ENCODE peak calls at places on chromosomes 11 and 22, in four cellular contexts. One of them, this sample, is unnamed.

GRCh38 chr11:72813740-72814138 is 472 bp upstream of the ATG16L2 start:
- DNase-seq in HepG2: peak
- DNase-seq in K562: peak
- DNase-seq in GM12878: no peak
- DNase-seq in this sample: peak

GRCh38 chr11:26231252-26231661 is 100.7 kb upstream of the ANO3 start:
- DNase-seq in HepG2: no peak
- DNase-seq in K562: no peak
- DNase-seq in GM12878: no peak
- DNase-seq in this sample: no peak

GRCh38 chr11:130269544-130269943 is 45.2 kb downstream of the ZBTB44 start:
- DNase-seq in HepG2: no peak
- DNase-seq in K562: no peak
- DNase-seq in GM12878: peak
- DNase-seq in this sample: no peak

GRCh38 chr11:79157738-79158137 is 283.1 kb downstream of the TENM4 start:
- DNase-seq in HepG2: no peak
- DNase-seq in K562: no peak
- DNase-seq in GM12878: no peak
- DNase-seq in this sample: no peak

GRCh38 chr11:122215244-122215992 is 99.4 kb upstream of the BLID start:
- DNase-seq in HepG2: peak
- DNase-seq in K562: peak
- DNase-seq in GM12878: no peak
- DNase-seq in this sample: peak

GRCh38 chr11:110984147-110984546 is 261.4 kb upstream of the POU2AF2 start:
- DNase-seq in HepG2: no peak
- DNase-seq in K562: no peak
- DNase-seq in GM12878: no peak
- DNase-seq in this sample: no peak

GRCh38 chr11:134988495-134988894 is 576.5 kb upstream of the B3GAT1 start:
- DNase-seq in HepG2: no peak
- DNase-seq in K562: no peak
- DNase-seq in GM12878: no peak
- DNase-seq in this sample: no peak

GRCh38 chr11:59787816-59788215 is 22.8 kb downstream of the MRPL16 start:
- DNase-seq in HepG2: no peak
- DNase-seq in K562: no peak
- DNase-seq in GM12878: no peak
- DNase-seq in this sample: no peak

GRCh38 chr11:72278911-72279310 is 34.9 kb upstream of the PHOX2A start:
- DNase-seq in HepG2: no peak
- DNase-seq in K562: no peak
- DNase-seq in GM12878: no peak
- DNase-seq in this sample: no peak

GRCh38 chr11:1880746-1881441 is 10.8 kb downstream of the PRR33 start:
- DNase-seq in HepG2: no peak
- DNase-seq in K562: no peak
- DNase-seq in GM12878: no peak
- DNase-seq in this sample: no peak

GRCh38 chr11:61912991-61913698 is 4.2 kb downstream of the RAB3IL1 start:
- DNase-seq in HepG2: no peak
- DNase-seq in K562: no peak
- DNase-seq in GM12878: no peak
- DNase-seq in this sample: no peak

GRCh38 chr11:35013514-35014191 is 97.2 kb downstream of the PDHX start:
- DNase-seq in HepG2: no peak
- DNase-seq in K562: no peak
- DNase-seq in GM12878: no peak
- DNase-seq in this sample: no peak

GRCh38 chr11:117410861-117411725 is 83.4 kb downstream of the CEP164 start:
- DNase-seq in HepG2: peak
- DNase-seq in K562: no peak
- DNase-seq in GM12878: no peak
- DNase-seq in this sample: no peak

GRCh38 chr11:122672892-122673291 is 17.4 kb downstream of the UBASH3B start:
- DNase-seq in HepG2: no peak
- DNase-seq in K562: no peak
- DNase-seq in GM12878: no peak
- DNase-seq in this sample: no peak

GRCh38 chr11:126585388-126586302 is 230.2 kb downstream of the ST3GAL4 start:
- DNase-seq in HepG2: no peak
- DNase-seq in K562: no peak
- DNase-seq in GM12878: no peak
- DNase-seq in this sample: peak

GRCh38 chr11:35473975-35474374 is 51.4 kb downstream of the PAMR1 start:
- DNase-seq in HepG2: no peak
- DNase-seq in K562: no peak
- DNase-seq in GM12878: no peak
- DNase-seq in this sample: no peak

GRCh38 chr11:101127348-101127698 is 2.3 kb downstream of the PGR start:
- DNase-seq in HepG2: no peak
- DNase-seq in K562: peak
- DNase-seq in GM12878: no peak
- DNase-seq in this sample: peak

GRCh38 chr11:36775157-36775556 is 177.1 kb upstream of the RAG2 start:
- DNase-seq in HepG2: no peak
- DNase-seq in K562: no peak
- DNase-seq in GM12878: no peak
- DNase-seq in this sample: no peak

GRCh38 chr22:17726561-17727243 is 47.6 kb downstream of the BID start:
- DNase-seq in HepG2: no peak
- DNase-seq in K562: no peak
- DNase-seq in GM12878: no peak
- DNase-seq in this sample: no peak

GRCh38 chr11:13277719-13278619 is at the start of gene BMAL1:
- DNase-seq in HepG2: no peak
- DNase-seq in K562: no peak
- DNase-seq in GM12878: no peak
- DNase-seq in this sample: no peak

GRCh38 chr11:85114786-85115185 is 512.4 kb downstream of the DLG2 start:
- DNase-seq in HepG2: no peak
- DNase-seq in K562: no peak
- DNase-seq in GM12878: no peak
- DNase-seq in this sample: no peak

GRCh38 chr22:29625090-29625825 is 21.8 kb downstream of the NF2 start:
- DNase-seq in HepG2: peak
- DNase-seq in K562: peak
- DNase-seq in GM12878: no peak
- DNase-seq in this sample: peak

GRCh38 chr22:35357883-35358621 is 22.8 kb upstream of the HMOX1 start:
- DNase-seq in HepG2: no peak
- DNase-seq in K562: no peak
- DNase-seq in GM12878: no peak
- DNase-seq in this sample: no peak

DNA sequence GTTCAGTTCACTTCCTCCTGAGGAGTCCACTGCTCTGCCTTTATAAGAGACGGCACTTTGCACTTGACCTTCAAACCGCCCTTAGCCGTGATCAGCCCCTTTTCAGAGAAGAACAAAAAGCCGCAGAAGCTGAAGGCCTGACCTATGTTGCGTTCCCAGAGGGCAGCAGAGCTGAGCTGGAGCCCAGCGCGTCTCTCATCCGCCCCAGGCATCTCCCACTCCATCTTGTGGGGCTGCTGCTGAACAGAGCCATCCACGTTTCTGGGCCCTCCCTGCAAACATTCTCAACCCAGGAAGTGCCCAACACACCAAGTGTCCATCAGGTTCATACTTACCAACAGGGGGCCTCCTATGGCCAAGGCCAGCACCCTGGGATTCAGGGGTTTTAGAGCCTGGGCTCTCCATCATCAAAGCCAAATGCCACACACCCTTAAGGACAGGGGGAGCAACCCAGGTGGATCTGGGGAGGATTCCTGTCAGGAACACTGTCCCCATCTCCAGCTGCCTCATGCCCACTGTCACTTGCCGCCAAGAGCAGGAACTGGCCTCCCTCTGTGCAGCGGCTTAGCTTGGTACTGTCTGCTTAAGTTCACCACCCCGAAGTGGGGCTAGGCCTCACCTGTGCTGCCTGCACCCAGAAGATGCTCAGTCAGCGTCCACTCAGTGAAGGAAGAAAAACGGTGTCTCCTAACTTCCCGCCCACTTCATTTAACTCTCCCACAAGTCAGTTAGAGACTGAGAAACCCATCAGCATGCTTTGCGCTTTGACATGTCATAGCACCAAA is 16.0 kb upstream of the EFCAB6 start:
- DNase-seq in HepG2: no peak
- DNase-seq in K562: no peak
- DNase-seq in GM12878: no peak
- DNase-seq in this sample: no peak
- TF ChIP-seq TARDBP in HepG2: no peak
- TF ChIP-seq TARDBP in K562: no peak
- TF ChIP-seq TARDBP in GM12878: no peak
- TF ChIP-seq TARDBP in this sample: no peak

GRCh38 chr22:37228106-37229011 is 15.7 kb downstream of the RAC2 start:
- DNase-seq in HepG2: no peak
- DNase-seq in K562: no peak
- DNase-seq in GM12878: no peak
- DNase-seq in this sample: no peak

GRCh38 chr22:37231406-37232139 is 12.5 kb downstream of the RAC2 start:
- DNase-seq in HepG2: no peak
- DNase-seq in K562: no peak
- DNase-seq in GM12878: no peak
- DNase-seq in this sample: no peak

GRCh38 chr22:37229805-37230672 is 14.0 kb downstream of the RAC2 start:
- DNase-seq in HepG2: no peak
- DNase-seq in K562: peak
- DNase-seq in GM12878: peak
- DNase-seq in this sample: no peak

GRCh38 chr22:37230673-37231405 is 13.2 kb downstream of the RAC2 start:
- DNase-seq in HepG2: no peak
- DNase-seq in K562: no peak
- DNase-seq in GM12878: peak
- DNase-seq in this sample: no peak

GRCh38 chr22:37229012-37229804 is 14.9 kb downstream of the RAC2 start:
- DNase-seq in HepG2: no peak
- DNase-seq in K562: peak
- DNase-seq in GM12878: no peak
- DNase-seq in this sample: no peak
- TF ChIP-seq TARDBP in HepG2: no peak
- TF ChIP-seq TARDBP in K562: no peak
- TF ChIP-seq TARDBP in GM12878: no peak
- TF ChIP-seq TARDBP in this sample: no peak

GRCh38 chr11:28140689-28141455 is 32.7 kb downstream of the METTL15 start:
- DNase-seq in HepG2: no peak
- DNase-seq in K562: no peak
- DNase-seq in GM12878: no peak
- DNase-seq in this sample: no peak

GRCh38 chr11:28142724-28143123 is 34.5 kb downstream of the METTL15 start:
- DNase-seq in HepG2: no peak
- DNase-seq in K562: no peak
- DNase-seq in GM12878: no peak
- DNase-seq in this sample: no peak

GRCh38 chr11:28144808-28145207 is 36.6 kb downstream of the METTL15 start:
- DNase-seq in HepG2: no peak
- DNase-seq in K562: no peak
- DNase-seq in GM12878: no peak
- DNase-seq in this sample: no peak

DNA sequence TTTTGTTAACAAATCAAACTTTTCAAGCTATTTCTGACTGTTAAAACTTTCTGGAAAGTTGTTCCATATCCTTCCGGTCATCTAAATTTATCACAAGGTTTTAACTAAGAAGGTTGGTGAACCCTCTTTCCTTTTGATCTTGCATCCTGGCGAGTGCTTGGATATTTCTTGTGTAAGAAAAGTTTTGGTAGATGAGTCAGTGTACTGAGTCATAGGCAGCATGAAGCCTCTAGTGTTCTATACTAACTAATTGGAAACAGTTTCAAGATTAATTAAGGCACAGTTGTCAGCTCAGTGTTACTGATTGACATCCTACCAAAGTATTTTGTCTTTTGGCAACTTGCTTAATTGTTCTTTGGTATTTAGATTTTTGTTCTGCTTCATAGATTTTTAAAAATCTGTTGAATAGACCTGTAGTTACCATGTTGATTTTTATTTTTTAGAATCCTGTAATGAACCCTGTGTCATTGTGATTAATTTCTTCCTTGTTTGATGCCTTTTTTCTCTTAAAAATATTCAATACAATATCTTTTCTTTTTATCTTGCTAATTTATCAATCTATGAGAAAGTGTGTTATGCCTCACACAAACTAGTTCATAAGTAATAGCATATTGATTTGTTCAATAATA is 38.0 kb downstream of the METTL15 start:
- DNase-seq in HepG2: peak
- DNase-seq in K562: peak
- DNase-seq in GM12878: no peak
- DNase-seq in this sample: no peak
- TF ChIP-seq TARDBP in HepG2: no peak
- TF ChIP-seq TARDBP in K562: no peak
- TF ChIP-seq TARDBP in GM12878: no peak
- TF ChIP-seq TARDBP in this sample: no peak

GRCh38 chr22:24460418-24461089 is 33.2 kb downstream of the ADORA2A start:
- DNase-seq in HepG2: peak
- DNase-seq in K562: no peak
- DNase-seq in GM12878: peak
- DNase-seq in this sample: no peak
- TF ChIP-seq TARDBP in HepG2: no peak
- TF ChIP-seq TARDBP in K562: no peak
- TF ChIP-seq TARDBP in GM12878: no peak
- TF ChIP-seq TARDBP in this sample: no peak

DNA sequence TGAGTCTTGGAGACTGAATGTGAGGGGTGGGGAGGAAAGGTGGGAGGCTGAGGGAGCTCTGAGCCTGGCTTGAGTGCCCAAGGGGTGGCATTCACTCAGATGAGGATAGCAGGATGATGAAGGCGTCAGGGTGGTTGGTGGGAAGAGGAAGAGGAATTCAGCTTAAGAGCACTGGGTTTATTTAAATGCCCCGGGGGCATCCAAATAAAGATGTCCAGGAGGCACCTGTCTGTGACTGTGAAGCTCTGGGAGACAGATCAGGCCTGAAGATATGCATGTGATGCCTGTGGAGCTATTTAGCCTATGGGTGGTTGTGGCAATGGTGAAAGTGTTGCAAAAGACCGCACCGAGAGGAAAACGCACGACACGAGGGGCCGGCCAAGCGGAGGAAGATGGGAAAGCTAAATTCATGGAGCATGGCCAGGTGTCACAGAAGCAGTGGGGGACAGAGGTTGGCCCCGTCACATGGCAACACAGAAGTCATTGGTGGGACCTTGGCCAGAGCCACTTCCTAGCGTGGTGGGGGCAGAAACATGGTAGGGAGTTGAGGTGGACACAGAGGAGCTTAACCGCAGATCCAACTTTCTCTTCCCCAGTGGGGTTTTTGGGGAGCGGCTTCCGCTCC is 15.5 kb downstream of the SLC37A2 start:
- DNase-seq in HepG2: no peak
- DNase-seq in K562: no peak
- DNase-seq in GM12878: no peak
- DNase-seq in this sample: no peak
- TF ChIP-seq TARDBP in HepG2: no peak
- TF ChIP-seq TARDBP in K562: no peak
- TF ChIP-seq TARDBP in GM12878: no peak
- TF ChIP-seq TARDBP in this sample: no peak

This sample was measured in HEK293T.